ENCODE peak calls at places on chromosomes 12 and 14, in nine cellular contexts. M is left ventricle myocardium inferior, K is neuronal stem cell, H is mammary epithelial cell, E is HAP-1, N is Peyer's patch, X is GM23338, R is spleen, V is adrenal gland. L is an unnamed sample. For H3K36me3 and H3K4me1, the result is how much of the 10 kb centered on the place peaks cover.

GRCh38 chr12:5013206-5013830 is 30.4 kb upstream of the KCNA5 start:
- DNase-seq in N (no peak), X (no peak), R (no peak), H (peak), K (no peak), M (no peak), V (no peak), E (no peak), L (no peak)

GRCh38 chr12:89863332-89863938 is 154.8 kb upstream of the ATP2B1 start:
- DNase-seq in M (no peak), X (no peak), V (no peak), E (no peak), N (no peak), R (no peak), H (no peak), K (no peak), L (peak)

GRCh38 chr12:19010087-19010486 is 119.4 kb upstream of the PLEKHA5 start:
- DNase-seq in H (no peak), X (no peak), N (no peak), R (no peak), E (no peak), K (no peak), M (no peak), V (no peak), L (no peak)

GRCh38 chr12:46389130-46389616 is 16.6 kb upstream of the SLC38A2 start:
- DNase-seq in K (no peak), E (no peak), X (no peak), R (no peak), V (no peak), H (no peak), N (no peak), M (no peak), L (no peak)

GRCh38 chr12:1422604-1423315 is 171.6 kb downstream of the FBXL14 start:
- DNase-seq in R (no peak), E (no peak), V (no peak), N (no peak), H (no peak), K (no peak), M (no peak), X (no peak), L (peak)

GRCh38 chr12:86226481-86226880 is 29.7 kb downstream of the MGAT4C start:
- DNase-seq in E (no peak), V (no peak), H (no peak), M (no peak), K (no peak), R (no peak), X (no peak), N (no peak), L (no peak)

GRCh38 chr12:13171921-13172859 is 24.3 kb upstream of the EMP1 start:
- DNase-seq in M (no peak), K (no peak), V (no peak), X (peak), R (no peak), E (no peak), N (peak), H (peak), L (no peak)

GRCh38 chr12:32107376-32108267 is 975 bp downstream of the BICD1 start:
- DNase-seq in V (no peak), H (peak), M (no peak), E (peak), R (no peak), X (peak), N (peak), K (peak), L (peak)

GRCh38 chr12:13194462-13195110 is 1.9 kb upstream of the EMP1 start:
- DNase-seq in X (no peak), H (peak), V (no peak), M (no peak), K (no peak), E (no peak), N (no peak), R (no peak), L (no peak)

GRCh38 chr14:103518416-103519042 is 4.1 kb downstream of the CKB start:
- DNase-seq in K (no peak), E (no peak), V (peak), R (peak), H (peak), X (peak), M (peak), N (peak), L (no peak)

GRCh38 chr12:12427568-12427967 is 70.7 kb downstream of the BORCS5 start:
- DNase-seq in N (no peak), V (no peak), M (no peak), R (no peak), E (no peak), X (no peak), H (no peak), K (no peak), L (no peak)

GRCh38 chr12:126493366-126494108 is 1428.3 kb downstream of the AACS start:
- DNase-seq in H (no peak), V (no peak), N (no peak), E (no peak), K (no peak), X (no peak), M (no peak), R (no peak), L (no peak)

GRCh38 chr12:106309671-106310313 is 7.3 kb downstream of the TCP11L2 start:
- DNase-seq in V (peak), H (peak), M (no peak), K (no peak), X (no peak), N (no peak), E (no peak), R (no peak), L (no peak)

GRCh38 chr12:99959549-99960170 is 25.1 kb downstream of the ANKS1B start:
- DNase-seq in E (no peak), X (no peak), K (no peak), N (no peak), M (no peak), V (no peak), H (peak), R (no peak), L (no peak)

GRCh38 chr12:32435921-32436710 is 36.8 kb downstream of the FGD4 start:
- DNase-seq in M (no peak), K (no peak), R (no peak), E (no peak), X (no peak), N (no peak), V (no peak), H (no peak), L (no peak)

GRCh38 chr12:110245278-110245868 is 35.7 kb upstream of the ATP2A2 start:
- DNase-seq in H (no peak), X (peak), R (peak), E (no peak), K (no peak), V (no peak), M (peak), N (peak), L (peak)

GRCh38 chr12:18998343-18999270 is 130.9 kb upstream of the PLEKHA5 start:
- DNase-seq in H (peak), M (no peak), N (no peak), R (no peak), X (no peak), V (no peak), K (no peak), E (no peak), L (no peak)

GRCh38 chr14:100524233-100524932 is 62.8 kb downstream of the BEGAIN start:
- DNase-seq in V (no peak), H (no peak), X (no peak), N (peak), K (no peak), E (no peak), M (peak), R (peak), L (no peak)

GRCh38 chr12:64001439-64001838 is 156.9 kb downstream of the SRGAP1 start:
- DNase-seq in V (no peak), M (no peak), N (no peak), K (no peak), E (no peak), X (no peak), R (no peak), H (peak), L (no peak)

GRCh38 chr14:59311723-59312122 is 123.3 kb downstream of the DAAM1 start:
- DNase-seq in H (no peak), R (no peak), K (no peak), V (no peak), N (no peak), M (no peak), E (no peak), X (no peak), L (no peak)

GRCh38 chr14:99261916-99262787 is 9.8 kb downstream of the BCL11B start:
- DNase-seq in H (no peak), X (peak), R (peak), E (no peak), K (no peak), N (no peak), V (no peak), M (no peak), L (peak)

GRCh38 chr14:104882325-104882973 is 17.4 kb downstream of the CEP170B start:
- DNase-seq in E (peak), K (no peak), H (peak), M (peak), R (peak), V (peak), X (peak), N (peak), L (peak)

GRCh38 chr12:81502912-81503695 is 256.0 kb downstream of the PPFIA2 start:
- DNase-seq in N (no peak), R (no peak), E (no peak), X (no peak), H (peak), K (no peak), M (no peak), V (no peak), L (no peak)

GRCh38 chr14:68020493-68020892 is 200.9 kb downstream of the RAD51B start:
- DNase-seq in X (no peak), N (no peak), R (no peak), E (no peak), V (no peak), M (no peak), H (no peak), K (no peak), L (no peak)

GRCh38 chr14:63383776-63384367 is 65.1 kb upstream of the GPHB5 start:
- DNase-seq in V (no peak), H (no peak), X (no peak), N (no peak), R (no peak), M (no peak), E (no peak), K (no peak), L (no peak)

GRCh38 chr12:63917864-63918742 is 73.6 kb downstream of the SRGAP1 start:
- DNase-seq in X (no peak), R (no peak), H (peak), V (peak), E (peak), M (no peak), K (no peak), N (peak), L (no peak)

DNA sequence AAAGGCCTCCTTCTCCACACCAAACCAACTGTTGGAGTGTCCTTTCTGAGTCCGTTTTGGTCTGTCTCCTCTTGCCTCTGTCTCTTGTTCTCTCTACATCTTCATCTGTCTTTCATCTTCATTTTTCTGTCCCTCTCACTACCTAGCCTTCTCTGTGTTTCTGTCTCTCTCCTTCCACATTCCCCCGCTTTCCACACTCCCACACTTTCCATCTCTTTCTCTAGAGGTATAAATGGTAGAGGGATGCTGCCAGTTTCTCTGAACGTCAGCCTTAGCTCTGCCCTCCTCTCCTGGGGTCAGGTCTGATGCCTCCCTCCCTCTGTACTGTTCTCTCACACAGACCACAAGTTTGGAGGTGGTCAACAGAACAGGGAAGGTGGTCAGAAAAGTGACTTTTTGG is 42.9 kb downstream of the SMUG1 start:
- DNase-seq in H (no peak), N (no peak), V (no peak), E (no peak), M (no peak), R (no peak), K (no peak), X (no peak), L (no peak)
- H3K4me3 ChIP-seq in H (no peak), N (no peak), V (no peak), E (no peak), M (no peak), R (no peak), K (no peak), X (no peak), L (no peak)

GRCh38 chr14:95102678-95103039 is 54.7 kb downstream of the DICER1 start:
- DNase-seq in M (no peak), K (no peak), N (no peak), E (no peak), H (no peak), X (no peak), R (no peak), V (no peak), L (no peak)
- H3K36me3 ChIP-seq in M (half or more), K (half or more), N (under half), E (under half), H (under half), X (under half), R (half or more), V (under half), L (under half)

DNA sequence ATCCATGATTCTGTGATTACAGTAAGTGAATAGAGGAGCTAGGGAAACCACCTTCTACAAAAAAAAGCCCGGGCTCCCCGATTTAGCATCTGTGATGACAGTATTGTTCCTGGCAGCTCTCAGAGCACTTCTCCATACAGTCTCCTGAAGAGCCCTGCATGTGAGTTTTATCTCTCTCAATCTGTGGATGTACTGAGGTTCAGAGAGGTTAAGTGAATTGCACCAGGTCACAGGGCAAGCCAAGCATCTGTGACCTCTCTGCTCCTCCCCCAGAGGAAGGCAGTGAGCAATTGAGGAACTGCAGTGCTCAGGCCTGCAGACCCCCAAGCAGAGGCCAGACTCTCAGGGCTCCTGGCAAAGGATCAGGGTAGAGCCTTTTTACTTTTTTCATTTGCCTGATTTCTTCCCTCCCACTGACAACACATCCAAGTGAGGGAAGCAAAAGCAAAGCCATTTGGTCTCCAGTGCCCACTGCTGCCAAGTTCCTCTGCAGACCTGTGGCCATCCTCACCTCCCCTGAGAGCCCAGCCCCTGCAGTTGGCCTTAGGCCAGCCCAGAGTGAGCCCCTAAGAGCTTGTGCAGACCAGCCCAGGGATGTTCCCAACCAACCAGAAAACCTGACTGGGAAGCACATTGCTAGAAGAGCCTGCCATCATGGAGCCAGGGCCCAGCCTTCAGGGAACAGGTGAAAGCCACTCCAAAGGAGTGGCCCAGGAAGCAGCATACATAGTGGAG is 47.6 kb upstream of the PNMA1 start:
- DNase-seq in V (no peak), E (no peak), K (no peak), N (no peak), M (no peak), R (no peak), X (no peak), H (no peak), L (peak)
- H3K4me1 ChIP-seq in V (half or more), E (under half), K (under half), N (half or more), M (half or more), R (half or more), X (under half), H (under half), L (half or more)

DNA sequence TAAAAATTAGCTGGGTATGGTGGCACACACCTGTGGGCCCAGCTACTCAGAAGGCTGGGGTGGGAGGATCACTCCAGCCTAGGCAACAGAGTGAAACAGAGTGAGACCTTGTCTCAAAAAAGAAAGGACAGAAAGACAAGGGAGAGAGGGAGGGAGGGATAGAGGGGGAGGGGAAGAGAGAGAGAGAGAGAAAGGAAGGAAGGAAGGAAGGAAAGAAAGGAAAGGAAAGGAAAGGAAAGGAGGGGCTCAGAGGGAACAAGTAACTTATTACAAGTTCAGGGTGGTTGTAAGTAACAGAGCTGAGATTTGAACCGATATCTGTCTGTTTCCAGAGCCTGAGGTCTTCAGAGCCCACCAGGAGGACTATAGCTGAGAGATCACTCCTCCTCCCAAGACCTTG is 8.3 kb downstream of the IFFO1 start:
- DNase-seq in R (no peak), K (no peak), H (no peak), E (no peak), N (no peak), M (no peak), V (no peak), X (no peak), L (no peak)
- H3K4me3 ChIP-seq in R (no peak), K (no peak), H (peak), E (no peak), N (no peak), M (no peak), V (no peak), X (no peak), L (no peak)

DNA sequence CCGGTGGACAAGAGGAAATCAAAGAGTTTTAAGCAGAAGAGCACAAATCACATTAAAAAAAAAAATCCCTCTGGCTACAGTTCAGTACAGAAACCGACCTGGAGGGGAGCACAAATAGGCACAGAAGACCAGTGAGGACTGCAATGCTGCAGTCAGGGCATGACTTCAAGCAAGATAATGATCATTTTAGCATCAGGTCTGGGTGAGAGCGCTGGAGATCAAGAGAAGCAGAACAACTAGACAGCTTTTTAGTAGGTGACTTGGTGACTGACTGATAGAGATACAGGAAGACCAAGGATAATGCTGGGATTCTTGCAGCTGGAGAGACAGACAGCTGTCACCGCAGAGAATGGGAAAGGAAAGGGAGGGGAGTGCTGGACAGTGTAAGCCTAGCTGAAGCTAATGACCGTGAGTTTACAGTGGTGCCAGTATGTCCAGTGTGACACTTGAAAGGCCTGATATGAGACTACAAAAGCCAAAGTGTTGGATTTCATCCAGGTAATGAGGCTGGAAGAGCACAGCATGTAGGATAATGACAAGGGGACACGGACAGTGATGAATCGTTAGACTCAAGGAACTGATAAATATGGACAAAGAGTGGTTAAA is 5.6 kb downstream of the NFYB start:
- DNase-seq in M (no peak), X (no peak), V (no peak), N (no peak), H (no peak), R (no peak), E (no peak), K (no peak), L (no peak)
- H3K36me3 ChIP-seq in M (under half), X (under half), V (under half), N (under half), H (under half), R (under half), E (half or more), K (half or more), L (under half)

DNA sequence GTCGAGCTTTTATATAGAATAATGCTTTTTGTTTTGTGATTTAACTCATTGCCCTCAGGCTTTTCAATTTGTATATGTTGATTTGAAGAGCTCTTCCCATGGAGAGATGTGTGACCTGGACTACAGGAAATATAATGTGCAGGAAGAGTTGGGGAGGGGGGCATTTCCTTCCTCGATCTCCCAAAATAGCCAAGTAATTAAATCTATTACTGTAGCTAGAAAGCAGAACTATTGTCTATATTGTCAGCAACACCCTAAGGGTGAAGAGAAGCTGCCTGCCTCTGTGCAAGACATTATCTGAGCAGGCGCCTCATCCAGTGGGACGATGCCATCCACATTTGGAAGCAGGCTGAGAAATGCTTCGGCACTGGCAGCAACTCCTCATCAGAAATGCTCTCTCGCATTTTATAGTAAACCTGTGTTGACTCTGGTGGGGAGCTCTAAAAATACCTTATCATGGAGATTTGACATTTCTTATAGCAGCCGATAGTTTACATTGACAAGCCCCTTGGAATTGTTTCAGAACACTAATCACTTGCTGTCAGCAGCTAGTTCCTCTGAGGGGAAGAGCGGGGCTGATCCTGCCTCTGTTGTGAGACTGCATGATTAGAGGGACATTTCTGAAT is 392.5 kb upstream of the RGS6 start:
- DNase-seq in E (peak), K (no peak), H (no peak), N (no peak), M (no peak), R (no peak), X (no peak), V (no peak), L (no peak)
- H3K4me1 ChIP-seq in E (under half), K (under half), H (under half), N (under half), M (under half), R (under half), X (under half), V (under half), L (under half)

L was measured in CD4-positive, alpha-beta memory T cell.